ENCODE peak calls at places on chromosomes 16 and 17, in five cellular contexts. One of them, this sample, is unnamed.

GRCh38 chr17:17752822-17753448 is 71.7 kb downstream of the RAI1 start:
- DNase-seq in stimulated activated CD4-positive, alpha-beta T cell treated with anti-CD3 and anti-CD28 coated beads, Interleukin-2, amount 100 ng/mL, for 48 hours: no peak
- DNase-seq in sigmoid colon: no peak
- DNase-seq in Calu3: no peak
- DNase-seq in choroid plexus epithelial cell: no peak
- DNase-seq in this sample: no peak

GRCh38 chr17:49229805-49230600 is 584 bp downstream of the PHOSPHO1 start:
- DNase-seq in stimulated activated CD4-positive, alpha-beta T cell treated with anti-CD3 and anti-CD28 coated beads, Interleukin-2, amount 100 ng/mL, for 48 hours: no peak
- DNase-seq in sigmoid colon: no peak
- DNase-seq in Calu3: no peak
- DNase-seq in choroid plexus epithelial cell: no peak
- DNase-seq in this sample: no peak

GRCh38 chr17:75428775-75429469 is 23.4 kb upstream of the GRB2 start:
- DNase-seq in stimulated activated CD4-positive, alpha-beta T cell treated with anti-CD3 and anti-CD28 coated beads, Interleukin-2, amount 100 ng/mL, for 48 hours: no peak
- DNase-seq in sigmoid colon: no peak
- DNase-seq in Calu3: peak
- DNase-seq in choroid plexus epithelial cell: peak
- DNase-seq in this sample: no peak

GRCh38 chr17:50934672-50935200 is 68.6 kb upstream of the TOB1 start:
- DNase-seq in stimulated activated CD4-positive, alpha-beta T cell treated with anti-CD3 and anti-CD28 coated beads, Interleukin-2, amount 100 ng/mL, for 48 hours: no peak
- DNase-seq in sigmoid colon: no peak
- DNase-seq in Calu3: no peak
- DNase-seq in choroid plexus epithelial cell: no peak
- DNase-seq in this sample: no peak

GRCh38 chr16:51410125-51410524 is 259.1 kb upstream of the SALL1 start:
- DNase-seq in stimulated activated CD4-positive, alpha-beta T cell treated with anti-CD3 and anti-CD28 coated beads, Interleukin-2, amount 100 ng/mL, for 48 hours: no peak
- DNase-seq in sigmoid colon: no peak
- DNase-seq in Calu3: no peak
- DNase-seq in choroid plexus epithelial cell: no peak
- DNase-seq in this sample: no peak

GRCh38 chr16:12497558-12497957 is 306.1 kb downstream of the CPPED1 start:
- DNase-seq in stimulated activated CD4-positive, alpha-beta T cell treated with anti-CD3 and anti-CD28 coated beads, Interleukin-2, amount 100 ng/mL, for 48 hours: no peak
- DNase-seq in sigmoid colon: no peak
- DNase-seq in Calu3: no peak
- DNase-seq in choroid plexus epithelial cell: no peak
- DNase-seq in this sample: no peak

GRCh38 chr16:87723224-87723619 is 42.6 kb downstream of the KLHDC4 start:
- DNase-seq in stimulated activated CD4-positive, alpha-beta T cell treated with anti-CD3 and anti-CD28 coated beads, Interleukin-2, amount 100 ng/mL, for 48 hours: no peak
- DNase-seq in sigmoid colon: no peak
- DNase-seq in Calu3: no peak
- DNase-seq in choroid plexus epithelial cell: peak
- DNase-seq in this sample: no peak

GRCh38 chr17:83133302-83134121 is 54.1 kb downstream of the METRNL start:
- DNase-seq in stimulated activated CD4-positive, alpha-beta T cell treated with anti-CD3 and anti-CD28 coated beads, Interleukin-2, amount 100 ng/mL, for 48 hours: no peak
- DNase-seq in sigmoid colon: peak
- DNase-seq in Calu3: no peak
- DNase-seq in choroid plexus epithelial cell: no peak
- DNase-seq in this sample: peak

GRCh38 chr17:511001-511690 is 158.5 kb upstream of the RPH3AL start:
- DNase-seq in stimulated activated CD4-positive, alpha-beta T cell treated with anti-CD3 and anti-CD28 coated beads, Interleukin-2, amount 100 ng/mL, for 48 hours: no peak
- DNase-seq in sigmoid colon: peak
- DNase-seq in Calu3: no peak
- DNase-seq in choroid plexus epithelial cell: peak
- DNase-seq in this sample: no peak

GRCh38 chr17:46811978-46812583 is 6.4 kb downstream of the WNT3 start:
- DNase-seq in stimulated activated CD4-positive, alpha-beta T cell treated with anti-CD3 and anti-CD28 coated beads, Interleukin-2, amount 100 ng/mL, for 48 hours: no peak
- DNase-seq in sigmoid colon: no peak
- DNase-seq in Calu3: no peak
- DNase-seq in choroid plexus epithelial cell: no peak
- DNase-seq in this sample: no peak

GRCh38 chr17:8153957-8154607 is 1.9 kb upstream of the PER1 start:
- DNase-seq in stimulated activated CD4-positive, alpha-beta T cell treated with anti-CD3 and anti-CD28 coated beads, Interleukin-2, amount 100 ng/mL, for 48 hours: peak
- DNase-seq in sigmoid colon: peak
- DNase-seq in Calu3: peak
- DNase-seq in choroid plexus epithelial cell: peak
- DNase-seq in this sample: peak

This sample was measured in chondrocyte.